ENCODE peak calls at places on chromosomes 2 and 18, in nine cellular contexts. P, O, S, Y, K, R, V, D and A are unnamed samples.

GRCh38 chr2:197241153-197241552 is 69.4 kb downstream of the ANKRD44 start:
- DNase-seq in R (no peak), Y (no peak), P (no peak), D (no peak), O (no peak), S (no peak), V (no peak), K (no peak), A (no peak)

GRCh38 chr2:189798312-189799029 is 14.2 kb downstream of the PMS1 start:
- DNase-seq in S (no peak), Y (no peak), R (no peak), O (peak), V (no peak), D (no peak), K (peak), P (no peak), A (no peak)

GRCh38 chr2:175036582-175037018 is 31.4 kb upstream of the CHN1 start:
- DNase-seq in R (peak), O (peak), P (no peak), Y (no peak), K (no peak), V (no peak), D (no peak), S (no peak), A (peak)

GRCh38 chr2:239552213-239552926 is 151.6 kb upstream of the HDAC4 start:
- DNase-seq in K (no peak), Y (no peak), V (no peak), O (no peak), R (no peak), D (no peak), S (no peak), P (no peak), A (no peak)

GRCh38 chr2:20196053-20196880 is 28.7 kb downstream of the SDC1 start:
- DNase-seq in P (peak), Y (no peak), V (no peak), K (no peak), S (no peak), O (peak), R (no peak), D (no peak), A (no peak)

GRCh38 chr18:6449213-6449612 is 34.5 kb upstream of the L3MBTL4 start:
- DNase-seq in D (no peak), P (no peak), K (no peak), O (no peak), R (no peak), S (no peak), Y (no peak), V (no peak), A (no peak)

GRCh38 chr2:24452499-24452878 is 38.6 kb upstream of the NCOA1 start:
- DNase-seq in K (peak), R (no peak), D (no peak), V (no peak), S (no peak), O (no peak), Y (no peak), P (no peak), A (no peak)

GRCh38 chr18:79335833-79336360 is 59.8 kb upstream of the NFATC1 start:
- DNase-seq in S (no peak), R (no peak), V (no peak), D (no peak), O (no peak), Y (no peak), K (no peak), P (no peak), A (no peak)

GRCh38 chr2:85409719-85410583 is at the start of gene CAPG:
- DNase-seq in V (no peak), K (no peak), S (no peak), D (peak), R (peak), Y (no peak), P (no peak), O (no peak), A (no peak)

GRCh38 chr18:41767960-41768359 is 187.1 kb upstream of the PIK3C3 start:
- DNase-seq in D (no peak), V (no peak), R (no peak), Y (no peak), P (peak), K (no peak), O (no peak), S (no peak), A (no peak)

GRCh38 chr2:203855274-203855673 is 12.3 kb upstream of the CTLA4 start:
- DNase-seq in Y (no peak), O (no peak), R (no peak), V (no peak), D (no peak), S (no peak), K (no peak), P (no peak), A (no peak)

GRCh38 chr18:54129448-54130134 is 94.9 kb downstream of the MBD2 start:
- DNase-seq in V (no peak), S (no peak), O (no peak), K (no peak), Y (no peak), P (no peak), D (no peak), R (no peak), A (no peak)

GRCh38 chr2:30239308-30240161 is 8.2 kb downstream of the LBH start:
- DNase-seq in K (no peak), Y (no peak), S (no peak), V (no peak), R (peak), P (no peak), O (peak), D (peak), A (peak)

GRCh38 chr2:84474176-84474575 is 15.1 kb upstream of the SUCLG1 start:
- DNase-seq in P (no peak), K (no peak), R (no peak), V (no peak), D (no peak), Y (no peak), O (no peak), S (no peak), A (no peak)

GRCh38 chr2:47217277-47217676 is 62.2 kb upstream of the STPG4 start:
- DNase-seq in Y (no peak), P (no peak), O (no peak), V (no peak), D (no peak), K (no peak), R (no peak), S (no peak), A (no peak)

GRCh38 chr2:120735750-120736170 is at the start of gene GLI2:
- DNase-seq in R (no peak), D (peak), Y (no peak), O (peak), K (peak), P (no peak), V (no peak), S (no peak), A (no peak)